ENCODE peak calls at places on chromosomes 11 and 22, in eight cellular contexts. One of them, this sample, is unnamed. For H4K20me1, the result is how much of the 10 kb centered on the place peaks cover.

GRCh38 chr11:10155793-10156490 is 138.1 kb downstream of the SBF2 start:
- DNase-seq in SK-N-SH: no peak
- DNase-seq in HepG2: no peak
- DNase-seq in osteoblast: no peak
- DNase-seq in fibroblast of lung: no peak
- DNase-seq in endothelial cell of umbilical vein: no peak
- DNase-seq in neural progenitor cell: no peak
- DNase-seq in OCI-LY7: no peak
- DNase-seq in this sample: no peak

GRCh38 chr11:20512869-20513268 is 86.5 kb upstream of the SLC6A5 start:
- DNase-seq in SK-N-SH: no peak
- DNase-seq in endothelial cell of umbilical vein: no peak
- DNase-seq in HepG2: no peak
- DNase-seq in osteoblast: no peak
- DNase-seq in OCI-LY7: no peak
- DNase-seq in neural progenitor cell: no peak
- DNase-seq in fibroblast of lung: no peak
- DNase-seq in this sample: no peak

GRCh38 chr22:40746428-40747220 is 67.3 kb downstream of the MCHR1 start:
- DNase-seq in SK-N-SH: no peak
- DNase-seq in osteoblast: peak
- DNase-seq in neural progenitor cell: no peak
- DNase-seq in fibroblast of lung: no peak
- DNase-seq in OCI-LY7: no peak
- DNase-seq in endothelial cell of umbilical vein: no peak
- DNase-seq in HepG2: no peak
- DNase-seq in this sample: no peak

GRCh38 chr11:13119361-13119760 is 110.2 kb downstream of the RASSF10 start:
- DNase-seq in HepG2: no peak
- DNase-seq in osteoblast: no peak
- DNase-seq in endothelial cell of umbilical vein: no peak
- DNase-seq in OCI-LY7: no peak
- DNase-seq in neural progenitor cell: no peak
- DNase-seq in fibroblast of lung: no peak
- DNase-seq in SK-N-SH: no peak
- DNase-seq in this sample: no peak

GRCh38 chr11:95531116-95531515 is 258.5 kb downstream of the FAM76B start:
- DNase-seq in SK-N-SH: no peak
- DNase-seq in endothelial cell of umbilical vein: no peak
- DNase-seq in OCI-LY7: no peak
- DNase-seq in HepG2: no peak
- DNase-seq in neural progenitor cell: no peak
- DNase-seq in fibroblast of lung: peak
- DNase-seq in osteoblast: no peak
- DNase-seq in this sample: no peak

GRCh38 chr11:19727246-19727645 is 14.6 kb downstream of the NAV2 start:
- DNase-seq in osteoblast: no peak
- DNase-seq in HepG2: no peak
- DNase-seq in fibroblast of lung: peak
- DNase-seq in OCI-LY7: no peak
- DNase-seq in neural progenitor cell: no peak
- DNase-seq in SK-N-SH: peak
- DNase-seq in endothelial cell of umbilical vein: no peak
- DNase-seq in this sample: no peak

GRCh38 chr11:47564933-47565339 is 463 bp upstream of the PTPMT1 start:
- DNase-seq in osteoblast: peak
- DNase-seq in endothelial cell of umbilical vein: no peak
- DNase-seq in SK-N-SH: peak
- DNase-seq in neural progenitor cell: no peak
- DNase-seq in fibroblast of lung: no peak
- DNase-seq in HepG2: no peak
- DNase-seq in OCI-LY7: no peak
- DNase-seq in this sample: no peak

GRCh38 chr11:47355283-47356128 is 3.0 kb upstream of the MYBPC3 start:
- DNase-seq in osteoblast: peak
- DNase-seq in endothelial cell of umbilical vein: peak
- DNase-seq in SK-N-SH: peak
- DNase-seq in neural progenitor cell: peak
- DNase-seq in fibroblast of lung: peak
- DNase-seq in OCI-LY7: no peak
- DNase-seq in HepG2: peak
- DNase-seq in this sample: no peak

GRCh38 chr22:23499845-23500500 is 80.1 kb downstream of the IGLL1 start:
- DNase-seq in fibroblast of lung: no peak
- DNase-seq in osteoblast: no peak
- DNase-seq in neural progenitor cell: no peak
- DNase-seq in OCI-LY7: no peak
- DNase-seq in HepG2: no peak
- DNase-seq in SK-N-SH: no peak
- DNase-seq in endothelial cell of umbilical vein: no peak
- DNase-seq in this sample: no peak

GRCh38 chr11:36672815-36673450 is 74.9 kb upstream of the RAG2 start:
- DNase-seq in osteoblast: peak
- DNase-seq in OCI-LY7: peak
- DNase-seq in HepG2: peak
- DNase-seq in endothelial cell of umbilical vein: peak
- DNase-seq in neural progenitor cell: peak
- DNase-seq in SK-N-SH: peak
- DNase-seq in fibroblast of lung: peak
- DNase-seq in this sample: peak

GRCh38 chr11:91981995-91982394 is 242.6 kb upstream of the FAT3 start:
- DNase-seq in HepG2: no peak
- DNase-seq in fibroblast of lung: peak
- DNase-seq in endothelial cell of umbilical vein: no peak
- DNase-seq in OCI-LY7: no peak
- DNase-seq in neural progenitor cell: no peak
- DNase-seq in SK-N-SH: no peak
- DNase-seq in osteoblast: peak
- DNase-seq in this sample: no peak

GRCh38 chr11:46305295-46305694 is 27.8 kb downstream of the CREB3L1 start:
- DNase-seq in osteoblast: peak
- DNase-seq in endothelial cell of umbilical vein: no peak
- DNase-seq in HepG2: peak
- DNase-seq in SK-N-SH: peak
- DNase-seq in OCI-LY7: peak
- DNase-seq in neural progenitor cell: no peak
- DNase-seq in fibroblast of lung: peak
- DNase-seq in this sample: no peak

GRCh38 chr11:114440971-114441810 is 1.9 kb downstream of the REXO2 start:
- DNase-seq in endothelial cell of umbilical vein: peak
- DNase-seq in neural progenitor cell: no peak
- DNase-seq in HepG2: peak
- DNase-seq in osteoblast: peak
- DNase-seq in OCI-LY7: peak
- DNase-seq in SK-N-SH: no peak
- DNase-seq in fibroblast of lung: peak
- DNase-seq in this sample: no peak

DNA sequence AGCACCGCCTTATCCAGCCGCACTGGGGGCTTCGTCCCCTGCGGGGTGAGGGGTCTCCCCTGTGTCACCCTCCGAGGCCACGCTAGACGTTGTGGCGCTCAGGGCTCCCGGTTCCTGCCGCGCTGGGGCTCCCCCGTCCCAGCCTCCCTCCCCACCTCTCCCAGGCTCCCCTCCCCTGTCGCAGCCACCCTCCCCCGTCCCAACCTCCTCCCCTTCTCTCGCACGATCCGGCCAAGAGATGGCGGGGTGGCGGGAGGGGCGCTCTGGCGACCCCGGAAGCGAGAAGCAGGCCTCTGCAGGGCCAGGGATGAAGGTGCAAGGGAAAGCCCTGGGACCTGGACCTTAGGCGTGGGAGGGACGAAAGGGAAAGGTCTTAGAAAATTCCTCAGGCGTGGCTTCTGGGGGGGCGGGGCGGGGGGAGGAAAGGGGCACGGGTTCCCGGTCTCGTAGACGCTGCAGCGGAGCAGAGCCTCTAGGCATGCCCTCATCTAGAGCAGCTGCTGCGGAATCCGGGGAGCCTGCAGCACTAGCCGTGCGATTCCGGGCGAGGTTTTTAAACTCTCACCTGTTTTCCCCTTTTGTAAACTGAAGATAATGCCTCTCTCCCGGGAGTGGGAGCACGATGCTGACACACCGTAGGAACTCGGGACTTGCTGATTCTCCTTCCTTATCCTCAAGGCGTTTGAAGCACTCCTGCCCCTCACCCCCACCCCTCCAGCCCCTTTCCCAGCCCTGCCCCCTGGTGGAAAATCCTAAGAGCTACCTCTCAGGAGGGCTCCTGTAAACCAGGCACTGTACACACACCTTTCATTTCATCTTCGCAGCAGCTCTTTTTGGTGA is 14.4 kb downstream of the KCNJ5 start:
- DNase-seq in osteoblast: peak
- DNase-seq in endothelial cell of umbilical vein: no peak
- DNase-seq in fibroblast of lung: peak
- DNase-seq in neural progenitor cell: peak
- DNase-seq in SK-N-SH: peak
- DNase-seq in OCI-LY7: no peak
- DNase-seq in HepG2: no peak
- DNase-seq in this sample: peak
- TF ChIP-seq CTCF in osteoblast: peak
- TF ChIP-seq CTCF in endothelial cell of umbilical vein: peak
- TF ChIP-seq CTCF in fibroblast of lung: peak
- TF ChIP-seq CTCF in neural progenitor cell: peak
- TF ChIP-seq CTCF in SK-N-SH: peak
- TF ChIP-seq CTCF in OCI-LY7: peak
- TF ChIP-seq CTCF in HepG2: no peak
- TF ChIP-seq CTCF in this sample: peak

GRCh38 chr22:45709866-45710265 is 38.2 kb downstream of the ATXN10 start:
- DNase-seq in HepG2: no peak
- DNase-seq in OCI-LY7: no peak
- DNase-seq in endothelial cell of umbilical vein: no peak
- DNase-seq in fibroblast of lung: peak
- DNase-seq in SK-N-SH: no peak
- DNase-seq in osteoblast: no peak
- DNase-seq in neural progenitor cell: no peak
- DNase-seq in this sample: no peak

GRCh38 chr22:45710469-45710868 is 38.8 kb downstream of the ATXN10 start:
- DNase-seq in HepG2: no peak
- DNase-seq in neural progenitor cell: no peak
- DNase-seq in OCI-LY7: no peak
- DNase-seq in fibroblast of lung: no peak
- DNase-seq in endothelial cell of umbilical vein: no peak
- DNase-seq in SK-N-SH: no peak
- DNase-seq in osteoblast: no peak
- DNase-seq in this sample: no peak

GRCh38 chr22:45708145-45708544 is 36.5 kb downstream of the ATXN10 start:
- DNase-seq in endothelial cell of umbilical vein: no peak
- DNase-seq in neural progenitor cell: no peak
- DNase-seq in SK-N-SH: no peak
- DNase-seq in HepG2: no peak
- DNase-seq in fibroblast of lung: no peak
- DNase-seq in OCI-LY7: no peak
- DNase-seq in osteoblast: no peak
- DNase-seq in this sample: no peak

GRCh38 chr22:45707605-45708004 is 36.0 kb downstream of the ATXN10 start:
- DNase-seq in fibroblast of lung: no peak
- DNase-seq in OCI-LY7: no peak
- DNase-seq in endothelial cell of umbilical vein: no peak
- DNase-seq in HepG2: no peak
- DNase-seq in neural progenitor cell: no peak
- DNase-seq in osteoblast: no peak
- DNase-seq in SK-N-SH: no peak
- DNase-seq in this sample: no peak

GRCh38 chr22:45709004-45709739 is 37.5 kb downstream of the ATXN10 start:
- DNase-seq in SK-N-SH: peak
- DNase-seq in osteoblast: peak
- DNase-seq in endothelial cell of umbilical vein: peak
- DNase-seq in HepG2: peak
- DNase-seq in neural progenitor cell: no peak
- DNase-seq in OCI-LY7: no peak
- DNase-seq in fibroblast of lung: peak
- DNase-seq in this sample: no peak
- H4K20me1 ChIP-seq in SK-N-SH: half or more
- H4K20me1 ChIP-seq in osteoblast: under half
- H4K20me1 ChIP-seq in endothelial cell of umbilical vein: under half
- H4K20me1 ChIP-seq in HepG2: under half
- H4K20me1 ChIP-seq in neural progenitor cell: half or more
- H4K20me1 ChIP-seq in OCI-LY7: under half
- H4K20me1 ChIP-seq in fibroblast of lung: under half
- H4K20me1 ChIP-seq in this sample: under half

GRCh38 chr11:34566736-34567135 is 53.1 kb upstream of the ELF5 start:
- DNase-seq in osteoblast: no peak
- DNase-seq in fibroblast of lung: no peak
- DNase-seq in HepG2: no peak
- DNase-seq in neural progenitor cell: no peak
- DNase-seq in SK-N-SH: no peak
- DNase-seq in OCI-LY7: no peak
- DNase-seq in endothelial cell of umbilical vein: no peak
- DNase-seq in this sample: no peak

GRCh38 chr11:34564406-34564805 is 50.8 kb upstream of the ELF5 start:
- DNase-seq in HepG2: no peak
- DNase-seq in neural progenitor cell: no peak
- DNase-seq in SK-N-SH: no peak
- DNase-seq in fibroblast of lung: no peak
- DNase-seq in endothelial cell of umbilical vein: no peak
- DNase-seq in OCI-LY7: no peak
- DNase-seq in osteoblast: peak
- DNase-seq in this sample: no peak

GRCh38 chr11:34566209-34566551 is 52.6 kb upstream of the ELF5 start:
- DNase-seq in OCI-LY7: no peak
- DNase-seq in SK-N-SH: no peak
- DNase-seq in neural progenitor cell: no peak
- DNase-seq in endothelial cell of umbilical vein: no peak
- DNase-seq in fibroblast of lung: no peak
- DNase-seq in osteoblast: no peak
- DNase-seq in HepG2: peak
- DNase-seq in this sample: no peak

GRCh38 chr11:34565417-34566208 is 52.0 kb upstream of the ELF5 start:
- DNase-seq in HepG2: peak
- DNase-seq in SK-N-SH: peak
- DNase-seq in fibroblast of lung: no peak
- DNase-seq in osteoblast: no peak
- DNase-seq in endothelial cell of umbilical vein: peak
- DNase-seq in neural progenitor cell: peak
- DNase-seq in OCI-LY7: peak
- DNase-seq in this sample: peak

GRCh38 chr11:34564807-34565241 is 51.2 kb upstream of the ELF5 start:
- DNase-seq in fibroblast of lung: no peak
- DNase-seq in HepG2: peak
- DNase-seq in osteoblast: no peak
- DNase-seq in neural progenitor cell: no peak
- DNase-seq in OCI-LY7: no peak
- DNase-seq in endothelial cell of umbilical vein: no peak
- DNase-seq in SK-N-SH: no peak
- DNase-seq in this sample: no peak
- H2AFZ ChIP-seq in fibroblast of lung: no peak
- H2AFZ ChIP-seq in HepG2: no peak
- H2AFZ ChIP-seq in osteoblast: peak
- H2AFZ ChIP-seq in neural progenitor cell: no peak
- H2AFZ ChIP-seq in OCI-LY7: no peak
- H2AFZ ChIP-seq in endothelial cell of umbilical vein: no peak
- H2AFZ ChIP-seq in SK-N-SH: no peak
- H2AFZ ChIP-seq in this sample: no peak

DNA sequence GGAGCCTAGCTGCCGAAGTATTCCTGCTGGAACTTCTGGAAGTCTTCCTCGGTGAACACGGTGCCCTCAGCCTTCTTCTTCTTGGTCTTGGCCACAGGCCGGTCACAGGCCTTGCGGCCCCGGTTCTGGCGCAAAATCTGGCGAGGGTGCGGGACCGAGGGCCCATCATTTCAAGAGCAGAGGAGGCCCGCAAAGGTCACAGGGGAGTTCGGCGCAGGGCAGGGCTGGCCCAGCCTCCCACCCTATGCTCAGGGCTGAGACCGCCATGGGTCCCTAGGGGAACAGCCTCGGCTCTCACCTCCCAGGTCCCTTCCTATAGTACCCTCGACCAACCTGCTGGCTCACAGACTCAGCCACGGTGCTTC is 3.1 kb downstream of the RPS19BP1 start:
- DNase-seq in HepG2: no peak
- DNase-seq in neural progenitor cell: no peak
- DNase-seq in endothelial cell of umbilical vein: no peak
- DNase-seq in OCI-LY7: peak
- DNase-seq in SK-N-SH: no peak
- DNase-seq in osteoblast: peak
- DNase-seq in fibroblast of lung: no peak
- DNase-seq in this sample: no peak
- TF ChIP-seq CTCF in HepG2: no peak
- TF ChIP-seq CTCF in neural progenitor cell: no peak
- TF ChIP-seq CTCF in endothelial cell of umbilical vein: no peak
- TF ChIP-seq CTCF in OCI-LY7: peak
- TF ChIP-seq CTCF in SK-N-SH: no peak
- TF ChIP-seq CTCF in osteoblast: no peak
- TF ChIP-seq CTCF in fibroblast of lung: no peak
- TF ChIP-seq CTCF in this sample: no peak

This sample was measured in MM.1S.